ENCODE peak calls at places on chromosomes 1 and 21, in seven cellular contexts. I is HFF-Myc; U is NT2/D1; L is HEK293T; Z is stimulated activated effector memory CD8-positive, alpha-beta T cell treated with anti-CD3 and anti-CD28 coated beads, Interleukin-12 subunit alpha, Interleukin-12 subunit beta, amount 100 ng/mL, for 72 hours; M is cardiac fibroblast; X is anterior cingulate cortex. C is an unnamed sample.

GRCh38 chr1:92029241-92029922 is 403 bp upstream of the EPHX4 start:
- DNase-seq in I (no peak), U (no peak), L (no peak), Z (no peak), M (no peak), X (no peak), C (no peak)

GRCh38 chr1:32500387-32501209 is 35.7 kb downstream of the ZBTB8B start:
- DNase-seq in I (no peak), U (peak), L (peak), Z (peak), M (peak), X (peak), C (no peak)

GRCh38 chr1:7581754-7582264 is 189.3 kb upstream of the VAMP3 start:
- DNase-seq in I (no peak), U (no peak), L (no peak), Z (no peak), M (peak), X (peak), C (no peak)

GRCh38 chr1:235553063-235553675 is 48.9 kb upstream of the B3GALNT2 start:
- DNase-seq in I (no peak), U (no peak), L (no peak), Z (no peak), M (no peak), X (no peak), C (peak)

GRCh38 chr1:243378666-243379065 is 122.8 kb downstream of the SDCCAG8 start:
- DNase-seq in I (no peak), U (no peak), L (no peak), Z (no peak), M (no peak), X (no peak), C (no peak)

GRCh38 chr1:165239873-165240272 is 116.6 kb downstream of the LMX1A start:
- DNase-seq in I (no peak), U (no peak), L (no peak), Z (no peak), M (no peak), X (no peak), C (no peak)

GRCh38 chr1:178502330-178502714 is 5.6 kb upstream of the CLEC20A start:
- DNase-seq in I (no peak), U (no peak), L (no peak), Z (no peak), M (no peak), X (no peak), C (no peak)

GRCh38 chr1:115006191-115006590 is 23.4 kb upstream of the TSHB start:
- DNase-seq in I (no peak), U (no peak), L (no peak), Z (no peak), M (no peak), X (no peak), C (no peak)

GRCh38 chr1:226627050-226627755 is 78.6 kb downstream of the STUM start:
- DNase-seq in I (no peak), U (no peak), L (no peak), Z (no peak), M (no peak), X (no peak), C (no peak)

GRCh38 chr1:62295921-62296451 is 23.2 kb downstream of the KANK4 start:
- DNase-seq in I (peak), U (no peak), L (no peak), Z (no peak), M (peak), X (no peak), C (no peak)

GRCh38 chr1:153540394-153541361 is at the start of gene S100A5:
- DNase-seq in I (no peak), U (no peak), L (no peak), Z (no peak), M (peak), X (no peak), C (no peak)

GRCh38 chr1:168609133-168609715 is 32.8 kb downstream of the XCL1 start:
- DNase-seq in I (no peak), U (no peak), L (no peak), Z (no peak), M (peak), X (no peak), C (peak)

GRCh38 chr1:183711165-183711678 is 58.1 kb upstream of the APOBEC4 start:
- DNase-seq in I (no peak), U (no peak), L (no peak), Z (no peak), M (no peak), X (no peak), C (no peak)

GRCh38 chr1:244837597-244838258 is 2.3 kb downstream of the COX20 start:
- DNase-seq in I (no peak), U (no peak), L (no peak), Z (no peak), M (no peak), X (no peak), C (no peak)

GRCh38 chr1:155835548-155835947 is 21.5 kb downstream of the GON4L start:
- DNase-seq in I (no peak), U (no peak), L (no peak), Z (no peak), M (no peak), X (no peak), C (no peak)

GRCh38 chr1:83931658-83932253 is 67.2 kb downstream of the TTLL7 start:
- DNase-seq in I (no peak), U (peak), L (peak), Z (no peak), M (peak), X (no peak), C (no peak)

GRCh38 chr1:100627018-100627716 is 89.2 kb downstream of the GPR88 start:
- DNase-seq in I (no peak), U (no peak), L (no peak), Z (no peak), M (peak), X (no peak), C (no peak)

GRCh38 chr1:61654067-61654466 is 70.9 kb downstream of the TM2D1 start:
- DNase-seq in I (no peak), U (no peak), L (no peak), Z (no peak), M (no peak), X (no peak), C (no peak)

GRCh38 chr1:3319874-3320245 is 134.6 kb upstream of the ARHGEF16 start:
- DNase-seq in I (no peak), U (peak), L (peak), Z (no peak), M (peak), X (no peak), C (no peak)

GRCh38 chr1:209105769-209106168 is 477.7 kb upstream of the CAMK1G start:
- DNase-seq in I (no peak), U (no peak), L (no peak), Z (no peak), M (no peak), X (no peak), C (no peak)

GRCh38 chr21:28111151-28111619 is 881.5 kb downstream of the LTN1 start:
- DNase-seq in I (peak), U (no peak), L (no peak), Z (no peak), M (peak), X (no peak), C (peak)

GRCh38 chr1:161258439-161259386 is at the start of gene PCP4L1:
- DNase-seq in I (no peak), U (peak), L (no peak), Z (peak), M (peak), X (peak), C (no peak)

GRCh38 chr1:92989253-92989652 is 28.0 kb upstream of the DIPK1A start:
- DNase-seq in I (no peak), U (no peak), L (no peak), Z (no peak), M (no peak), X (no peak), C (no peak)

GRCh38 chr21:36693144-36694040 is 5.5 kb upstream of the SIM2 start:
- DNase-seq in I (no peak), U (no peak), L (no peak), Z (no peak), M (no peak), X (no peak), C (no peak)

GRCh38 chr1:205676002-205676401 is 4.3 kb downstream of the SLC45A3 start:
- DNase-seq in I (no peak), U (no peak), L (no peak), Z (no peak), M (no peak), X (no peak), C (no peak)

GRCh38 chr1:12113433-12114339 is 50.6 kb downstream of the TNFRSF8 start:
- DNase-seq in I (no peak), U (no peak), L (no peak), Z (no peak), M (peak), X (no peak), C (no peak)

GRCh38 chr1:28755701-28756100 is 19.0 kb downstream of the YTHDF2 start:
- DNase-seq in I (no peak), U (no peak), L (no peak), Z (no peak), M (no peak), X (no peak), C (no peak)

GRCh38 chr1:32623775-32624174 is 26.6 kb downstream of the ZBTB8OS start:
- DNase-seq in I (no peak), U (no peak), L (no peak), Z (no peak), M (no peak), X (no peak), C (no peak)